ENCODE peak calls at places on chromosomes 2 and 18, in seven cellular contexts. J is IMR-90, C is neuronal stem cell, G is H1, F is mesendoderm, D is mesenchymal stem cell, N is trophoblast cell. V is an unnamed sample.

GRCh38 chr2:37507069-37507410 is 162.6 kb downstream of the QPCT start:
- DNase-seq in J (no peak), C (no peak), G (no peak), F (no peak), D (no peak), N (no peak), V (no peak)

GRCh38 chr18:7766383-7766782 is 199.3 kb downstream of the PTPRM start:
- DNase-seq in J (no peak), C (no peak), G (no peak), F (no peak), D (no peak), N (no peak), V (peak)

GRCh38 chr18:76936877-76937276 is 114.5 kb downstream of the ZNF236 start:
- DNase-seq in J (no peak), C (no peak), G (no peak), F (no peak), D (no peak), N (no peak), V (no peak)

GRCh38 chr18:12282436-12283039 is 25.5 kb upstream of the TUBB6 start:
- DNase-seq in J (peak), C (no peak), G (no peak), F (peak), D (peak), N (peak), V (no peak)

GRCh38 chr2:41963661-41964525 is 83.9 kb upstream of the PKDCC start:
- DNase-seq in J (peak), C (no peak), G (no peak), F (peak), D (peak), N (no peak), V (peak)

GRCh38 chr2:201978988-201979387 is 54.7 kb upstream of the FZD7 start:
- DNase-seq in J (no peak), C (no peak), G (no peak), F (no peak), D (no peak), N (no peak), V (no peak)

GRCh38 chr2:144875996-144876395 is 356.1 kb upstream of the ZEB2 start:
- DNase-seq in J (no peak), C (no peak), G (no peak), F (no peak), D (no peak), N (no peak), V (no peak)

GRCh38 chr2:238719641-238720040 is 128.2 kb upstream of the TWIST2 start:
- DNase-seq in J (no peak), C (no peak), G (no peak), F (no peak), D (no peak), N (no peak), V (no peak)

GRCh38 chr2:197915548-197916265 is 111.3 kb downstream of the PLCL1 start:
- DNase-seq in J (peak), C (no peak), G (no peak), F (no peak), D (peak), N (peak), V (no peak)

GRCh38 chr2:200944467-200945394 is 18.7 kb downstream of the ORC2 start:
- DNase-seq in J (peak), C (no peak), G (no peak), F (no peak), D (peak), N (peak), V (no peak)

GRCh38 chr2:109448946-109449788 is 164.6 kb downstream of the SEPTIN10 start:
- DNase-seq in J (no peak), C (no peak), G (no peak), F (peak), D (no peak), N (no peak), V (no peak)

GRCh38 chr18:40066368-40066767 is 1888.7 kb upstream of the PIK3C3 start:
- DNase-seq in J (no peak), C (no peak), G (no peak), F (peak), D (peak), N (no peak), V (no peak)

GRCh38 chr2:170762760-170763159 is 7.4 kb upstream of the ERICH2 start:
- DNase-seq in J (no peak), C (no peak), G (no peak), F (no peak), D (no peak), N (no peak), V (no peak)

GRCh38 chr2:25215948-25216679 is 47.7 kb upstream of the POMC start:
- DNase-seq in J (no peak), C (peak), G (peak), F (peak), D (peak), N (peak), V (peak)

GRCh38 chr2:124476291-124476690 is 451.2 kb downstream of the CNTNAP5 start:
- DNase-seq in J (peak), C (no peak), G (no peak), F (peak), D (peak), N (no peak), V (no peak)

GRCh38 chr2:5560981-5561380 is 131.2 kb upstream of the SOX11 start:
- DNase-seq in J (peak), C (no peak), G (no peak), F (no peak), D (peak), N (no peak), V (no peak)

GRCh38 chr2:172098287-172098649 is 4.4 kb downstream of the DLX2 start:
- DNase-seq in J (no peak), C (no peak), G (no peak), F (peak), D (no peak), N (no peak), V (no peak)

GRCh38 chr2:183063083-183063482 is 15.5 kb upstream of the DUSP19 start:
- DNase-seq in J (peak), C (no peak), G (no peak), F (peak), D (peak), N (no peak), V (no peak)

GRCh38 chr18:60466671-60467070 is 94.1 kb upstream of the MC4R start:
- DNase-seq in J (no peak), C (no peak), G (no peak), F (no peak), D (no peak), N (peak), V (no peak)

GRCh38 chr2:118169359-118170005 is 81.2 kb downstream of the INSIG2 start:
- DNase-seq in J (no peak), C (no peak), G (no peak), F (peak), D (no peak), N (peak), V (no peak)

GRCh38 chr2:127455566-127456493 is 37.6 kb downstream of the PROC start:
- DNase-seq in J (no peak), C (no peak), G (no peak), F (peak), D (no peak), N (no peak), V (peak)

GRCh38 chr18:7447629-7448028 is 119.5 kb upstream of the PTPRM start:
- DNase-seq in J (no peak), C (no peak), G (no peak), F (no peak), D (peak), N (no peak), V (no peak)

GRCh38 chr2:222102746-222103349 is 195.9 kb downstream of the PAX3 start:
- DNase-seq in J (no peak), C (no peak), G (no peak), F (no peak), D (no peak), N (no peak), V (no peak)

GRCh38 chr2:241818943-241819270 is 9.9 kb downstream of the NEU4 start:
- DNase-seq in J (no peak), C (no peak), G (no peak), F (no peak), D (no peak), N (no peak), V (no peak)

GRCh38 chr18:11587432-11587831 is 22.0 kb upstream of the SLC35G4 start:
- DNase-seq in J (no peak), C (no peak), G (no peak), F (no peak), D (no peak), N (no peak), V (no peak)

GRCh38 chr2:53475320-53475719 is 292.3 kb upstream of the CHAC2 start:
- DNase-seq in J (peak), C (no peak), G (no peak), F (no peak), D (peak), N (no peak), V (no peak)

GRCh38 chr2:74690571-74690970 is 36.5 kb downstream of the SEMA4F start:
- DNase-seq in J (peak), C (peak), G (no peak), F (peak), D (peak), N (peak), V (no peak)

GRCh38 chr2:229407170-229407569 is 136.1 kb upstream of the PID1 start:
- DNase-seq in J (peak), C (no peak), G (no peak), F (peak), D (peak), N (peak), V (no peak)

GRCh38 chr2:45009303-45009927 is at the start of gene SIX2:
- DNase-seq in J (peak), C (peak), G (peak), F (peak), D (peak), N (peak), V (peak)

GRCh38 chr2:115183144-115183543 is 740.7 kb downstream of the DPP10 start:
- DNase-seq in J (no peak), C (no peak), G (no peak), F (peak), D (no peak), N (no peak), V (peak)

GRCh38 chr2:23497063-23497462 is 112.1 kb downstream of the KLHL29 start:
- DNase-seq in J (peak), C (no peak), G (no peak), F (no peak), D (no peak), N (no peak), V (no peak)

GRCh38 chr2:127066942-127067341 is 40.0 kb downstream of the BIN1 start:
- DNase-seq in J (peak), C (no peak), G (no peak), F (no peak), D (no peak), N (no peak), V (no peak)

GRCh38 chr2:85851253-85851955 is 37.4 kb downstream of the ST3GAL5 start:
- DNase-seq in J (no peak), C (no peak), G (no peak), F (no peak), D (no peak), N (no peak), V (no peak)

GRCh38 chr18:58288922-58289797 is 245.1 kb downstream of the NEDD4L start:
- DNase-seq in J (peak), C (no peak), G (no peak), F (peak), D (peak), N (peak), V (no peak)

GRCh38 chr2:239891692-239892091 is 133.4 kb downstream of the NDUFA10 start:
- DNase-seq in J (no peak), C (no peak), G (no peak), F (no peak), D (no peak), N (no peak), V (no peak)

GRCh38 chr2:83081835-83082522 is 1377.1 kb downstream of the SUCLG1 start:
- DNase-seq in J (peak), C (no peak), G (no peak), F (no peak), D (peak), N (no peak), V (no peak)

GRCh38 chr2:100588071-100588786 is 25.4 kb downstream of the PDCL3 start:
- DNase-seq in J (peak), C (no peak), G (no peak), F (no peak), D (peak), N (no peak), V (no peak)

GRCh38 chr2:218964041-218964771 is 4.7 kb downstream of the CDK5R2 start:
- DNase-seq in J (peak), C (no peak), G (no peak), F (peak), D (peak), N (no peak), V (no peak)

GRCh38 chr2:17791121-17791902 is 24.9 kb upstream of the MSGN1 start:
- DNase-seq in J (peak), C (no peak), G (no peak), F (no peak), D (peak), N (no peak), V (no peak)

GRCh38 chr2:237064203-237065061 is 21.3 kb upstream of the COPS8 start:
- DNase-seq in J (no peak), C (no peak), G (no peak), F (no peak), D (no peak), N (no peak), V (no peak)

GRCh38 chr2:237060518-237061312 is 25.0 kb upstream of the COPS8 start:
- DNase-seq in J (peak), C (peak), G (no peak), F (peak), D (peak), N (no peak), V (peak)

GRCh38 chr2:237061356-237061755 is 24.3 kb upstream of the COPS8 start:
- DNase-seq in J (no peak), C (no peak), G (no peak), F (no peak), D (no peak), N (no peak), V (no peak)

GRCh38 chr2:237065062-237065360 is 20.7 kb upstream of the COPS8 start:
- DNase-seq in J (no peak), C (no peak), G (no peak), F (no peak), D (no peak), N (no peak), V (no peak)

GRCh38 chr2:237062585-237062984 is 23.1 kb upstream of the COPS8 start:
- DNase-seq in J (peak), C (no peak), G (no peak), F (peak), D (no peak), N (peak), V (no peak)
- H3K23ac ChIP-seq in J (no peak), C (no peak), G (no peak), F (no peak), D (no peak), N (no peak), V (no peak)

DNA sequence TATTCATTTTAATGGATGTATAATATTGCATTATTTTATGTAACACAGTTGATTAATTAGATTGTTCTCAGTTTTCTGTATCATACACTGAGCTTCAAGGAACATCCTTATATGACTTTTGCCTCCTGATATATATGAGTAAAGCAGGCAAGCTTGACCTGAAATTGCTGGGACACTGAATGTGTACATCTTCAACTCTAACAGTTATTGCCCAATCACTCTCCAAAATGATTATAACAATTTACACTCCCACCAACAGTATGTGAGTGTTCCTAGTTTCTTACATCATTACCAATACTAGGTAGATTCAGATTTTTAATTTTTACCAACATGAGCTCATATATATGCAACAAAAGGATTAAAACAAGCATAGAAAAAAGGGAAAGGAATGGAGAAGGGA is 379.4 kb downstream of the SETBP1 start:
- DNase-seq in J (no peak), C (no peak), G (no peak), F (no peak), D (peak), N (no peak), V (no peak)
- H3K23ac ChIP-seq in J (no peak), C (no peak), G (no peak), F (no peak), D (no peak), N (no peak), V (no peak)

DNA sequence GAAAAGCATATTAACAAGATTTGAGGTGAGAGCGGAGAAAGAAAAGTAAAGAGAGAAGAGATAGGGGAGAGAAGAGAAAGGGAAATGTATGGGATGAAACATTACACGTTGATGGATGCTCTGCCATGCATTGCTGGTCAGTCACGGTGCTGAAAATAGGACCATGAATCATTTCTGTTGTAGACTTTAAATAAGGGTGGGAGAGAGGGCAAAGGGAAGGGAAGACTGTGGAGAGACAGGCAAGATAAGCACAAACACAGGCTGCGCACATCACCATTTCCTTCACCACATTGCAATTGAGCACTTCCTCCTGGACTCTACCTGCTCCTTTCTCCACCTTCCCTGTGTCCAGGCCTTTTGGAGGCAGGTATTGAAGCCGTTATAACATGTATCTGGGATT is 372.6 kb upstream of the ST6GAL2 start:
- DNase-seq in J (no peak), C (no peak), G (no peak), F (no peak), D (no peak), N (no peak), V (no peak)
- H3K23ac ChIP-seq in J (no peak), C (no peak), G (no peak), F (no peak), D (no peak), N (no peak), V (no peak)

GRCh38 chr2:29895296-29895695 is 26.1 kb downstream of the ALK start:
- DNase-seq in J (no peak), C (no peak), G (no peak), F (no peak), D (no peak), N (no peak), V (no peak)
- H3K23ac ChIP-seq in J (no peak), C (no peak), G (no peak), F (no peak), D (no peak), N (no peak), V (no peak)

GRCh38 chr2:105821428-105822125 is 76.9 kb downstream of the NCK2 start:
- DNase-seq in J (no peak), C (no peak), G (no peak), F (no peak), D (peak), N (no peak), V (no peak)
- H3K23ac ChIP-seq in J (no peak), C (no peak), G (no peak), F (no peak), D (no peak), N (no peak), V (no peak)

V was measured in H9.